ENCODE peak calls at places on chromosomes 12 and 14, in four cellular contexts. J is brain microvascular endothelial cell, Y is ovary, A is gastrocnemius medialis. K is an unnamed sample.

GRCh38 chr12:52170827-52171226 is 21.0 kb downstream of the KRT80 start:
- DNase-seq in Y (peak; percentile 82), A (no peak), J (no peak), K (no peak)

GRCh38 chr12:116977465-116978380 is 67.0 kb downstream of the FBXW8 start:
- DNase-seq in Y (no peak), J (no peak), A (no peak), K (no peak)

GRCh38 chr12:8816448-8816847 is 6.0 kb upstream of the A2ML1 start:
- DNase-seq in A (no peak), Y (no peak), J (no peak), K (no peak)

GRCh38 chr14:37145395-37145794 is 27.0 kb downstream of the SLC25A21 start:
- DNase-seq in Y (no peak), J (no peak), A (no peak), K (no peak)

GRCh38 chr12:18998343-18999270 is 130.9 kb upstream of the PLEKHA5 start:
- DNase-seq in Y (no peak), A (no peak), J (peak; percentile 52), K (peak; percentile 61)

GRCh38 chr12:2490746-2491145 is 304.0 kb upstream of the FKBP4 start:
- DNase-seq in Y (no peak), A (no peak), J (no peak), K (no peak)

GRCh38 chr14:36504805-36505192 is 15.2 kb downstream of the NKX2-1 start:
- DNase-seq in J (no peak), Y (no peak), A (no peak), K (no peak)

GRCh38 chr12:13229504-13229903 is 33.0 kb downstream of the EMP1 start:
- DNase-seq in A (no peak), J (no peak), Y (no peak), K (no peak)

GRCh38 chr12:89384050-89384749 is 31.9 kb upstream of the DUSP6 start:
- DNase-seq in J (peak; percentile 54), A (peak; percentile 23), Y (peak; percentile 22), K (peak; percentile 82)

GRCh38 chr12:14099994-14100393 is 118.6 kb upstream of the GRIN2B start:
- DNase-seq in J (no peak), Y (no peak), A (no peak), K (no peak)

GRCh38 chr14:101322223-101322622 is 239.1 kb upstream of the DIO3 start:
- DNase-seq in J (no peak), Y (no peak), A (no peak), K (no peak)

GRCh38 chr12:101498252-101498651 is 23.1 kb downstream of the SPIC start:
- DNase-seq in A (no peak), Y (no peak), J (no peak), K (no peak)

GRCh38 chr12:117356048-117356447 is 5.4 kb downstream of the NOS1 start:
- DNase-seq in A (no peak), J (no peak), Y (no peak), K (no peak)

GRCh38 chr12:57744194-57744776 is 554 bp upstream of the TSPAN31 start:
- DNase-seq in Y (peak; percentile 60), A (no peak), J (peak; percentile 76), K (no peak)

GRCh38 chr14:51677276-51677675 is 25.6 kb downstream of the FRMD6 start:
- DNase-seq in A (no peak), Y (no peak), J (no peak), K (peak; percentile 79)

GRCh38 chr12:22860926-22861325 is 236.0 kb downstream of the ETNK1 start:
- DNase-seq in Y (no peak), A (no peak), J (no peak), K (no peak)

GRCh38 chr12:7058850-7059249 is 1.7 kb upstream of the C1S start:
- DNase-seq in J (no peak), Y (no peak), A (no peak), K (no peak)

GRCh38 chr12:29889737-29890136 is 106.0 kb upstream of the TMTC1 start:
- DNase-seq in A (no peak), J (peak; percentile 20), Y (peak; percentile 10), K (peak; percentile 27)

GRCh38 chr14:63290741-63291286 is 27.9 kb downstream of the GPHB5 start:
- DNase-seq in J (no peak), Y (no peak), A (no peak), K (no peak)

GRCh38 chr14:51293149-51293925 is 53.3 kb downstream of the TMX1 start:
- DNase-seq in Y (no peak), A (peak; percentile 15), J (peak; percentile 33), K (peak; percentile 61)

GRCh38 chr12:52216807-52217206 is 16.2 kb upstream of the KRT7 start:
- DNase-seq in A (no peak), Y (no peak), J (no peak), K (no peak)

GRCh38 chr12:46404225-46404631 is 31.7 kb upstream of the SLC38A2 start:
- DNase-seq in J (peak; percentile 77), A (no peak), Y (no peak), K (peak; percentile 94)

GRCh38 chr14:36254020-36254614 is 66.3 kb downstream of the MBIP start:
- DNase-seq in Y (no peak), A (no peak), J (peak; percentile 5), K (no peak)

GRCh38 chr14:95664546-95664945 is 21.7 kb upstream of the TCL1B start:
- DNase-seq in J (no peak), Y (no peak), A (no peak), K (no peak)

GRCh38 chr12:77402726-77403125 is 337.4 kb upstream of the E2F7 start:
- DNase-seq in J (peak; percentile 17), Y (no peak), A (no peak), K (peak; percentile 54)

GRCh38 chr12:130133851-130134562 is 28.3 kb upstream of the FZD10 start:
- DNase-seq in J (no peak), A (no peak), Y (no peak), K (no peak)
- TF ChIP-seq CTCF in J (no peak), A (no peak), Y (no peak), K (no peak)

DNA sequence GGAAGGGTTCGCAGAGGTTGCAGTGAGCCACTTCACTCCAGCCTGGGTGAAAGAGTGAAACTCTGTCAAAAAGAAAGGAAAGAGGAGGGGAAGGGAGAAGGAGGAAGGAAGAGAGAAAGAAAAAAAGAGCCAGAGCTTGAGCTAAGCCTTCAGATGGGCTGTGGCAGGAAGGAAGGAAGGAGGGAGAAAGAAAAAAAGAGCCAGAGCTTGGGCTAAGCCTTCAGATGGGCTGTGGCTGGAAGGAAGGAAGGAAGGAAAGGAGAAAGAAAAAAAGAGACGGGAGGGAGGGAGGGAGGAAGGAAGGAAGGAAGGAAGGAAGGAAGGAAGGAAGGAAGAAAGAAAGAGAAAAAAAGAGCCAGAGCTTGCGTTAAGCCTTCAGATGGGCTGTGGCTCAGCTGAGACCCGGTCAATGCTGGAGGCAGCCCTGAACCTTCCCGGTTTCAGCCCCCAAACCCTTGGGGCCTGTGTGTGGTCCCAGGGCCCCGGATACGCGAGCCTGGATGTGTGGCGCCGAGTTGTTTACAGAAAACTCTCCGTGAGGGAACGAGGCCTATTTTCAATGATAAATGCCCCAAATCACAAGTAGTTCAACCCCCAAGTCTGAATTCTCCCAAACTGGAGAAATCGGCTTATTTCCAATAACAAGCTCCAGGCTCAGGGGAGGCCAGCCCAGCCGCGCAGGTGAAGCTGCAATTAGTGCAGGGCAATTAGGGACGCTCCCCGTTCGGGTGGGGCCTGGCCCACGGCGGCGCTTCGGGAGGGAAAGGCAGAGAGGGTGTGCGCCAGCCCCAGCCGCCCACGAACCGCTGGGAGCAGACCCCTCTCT is 13.8 kb upstream of the ANKRD9 start:
- DNase-seq in J (no peak), A (no peak), Y (no peak), K (no peak)
- H3K4me3 ChIP-seq in J (no peak overlapping the region), A (no peak overlapping the region), Y (peak overlapping the region; percentile 58), K (no peak overlapping the region)

DNA sequence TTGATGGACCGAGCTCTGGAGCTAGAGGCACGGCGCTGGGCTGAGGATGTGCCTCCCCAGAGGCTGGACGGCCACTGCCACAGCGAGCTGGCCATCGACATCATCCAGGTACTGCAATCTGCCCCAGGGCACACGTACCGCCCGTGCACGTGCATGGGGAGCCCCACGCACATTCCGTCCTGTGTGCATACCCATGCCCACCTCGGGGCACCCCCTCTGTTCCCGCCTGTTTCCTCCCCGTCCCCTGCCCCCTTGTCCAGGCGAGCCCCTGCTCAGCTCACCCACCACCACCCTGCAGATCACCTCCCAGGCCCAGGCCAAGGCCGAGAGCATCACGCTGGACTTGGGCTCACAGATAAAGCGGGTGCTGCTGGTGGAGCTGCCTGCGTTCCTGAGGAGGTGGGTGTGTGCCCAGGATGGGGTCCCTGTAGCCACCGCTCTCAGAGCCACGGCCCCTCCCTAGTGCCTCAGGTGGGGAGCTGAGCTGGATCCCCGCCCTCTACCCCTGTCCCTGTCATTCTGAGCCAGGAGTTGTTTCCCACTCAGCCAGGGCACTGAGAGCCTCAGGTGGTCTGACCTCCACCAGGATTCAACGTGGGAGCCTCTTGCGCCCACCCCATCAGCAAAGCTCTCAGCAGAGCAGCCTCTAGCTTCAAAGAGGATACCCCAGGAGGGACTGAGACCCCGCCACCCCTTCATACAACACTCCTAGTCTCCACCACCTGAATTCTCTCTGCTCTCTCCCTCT is 6.9 kb downstream of the TNFAIP2 start:
- DNase-seq in A (no peak), J (no peak), Y (peak; percentile 15), K (no peak)
- TF ChIP-seq CTCF in A (no peak), J (no peak), Y (no peak), K (no peak)

GRCh38 chr12:122190842-122191668 is 8.1 kb downstream of the LRRC43 start:
- DNase-seq in Y (no peak), A (peak; percentile 27), J (peak; percentile 62), K (peak; percentile 50)
- H3K4me3 ChIP-seq in Y (no peak overlapping the region), A (no peak overlapping the region), J (no peak overlapping the region), K (no peak overlapping the region)